ENCODE peak calls at places on chromosomes 6 and 20, in ten cellular contexts. One of them, this sample, is unnamed.
A peak's percentile ranks its signal among the peaks of the same experiment; 100 is the strongest.

GRCh38 chr20:21628800-21629199 is 76.7 kb upstream of the PAX1 start:
- DNase-seq in GM23248: no peak
- DNase-seq in mammary epithelial cell: no peak
- DNase-seq in astrocyte: no peak
- DNase-seq in keratinocyte: no peak
- DNase-seq in PC-9: no peak
- DNase-seq in hepatocyte: no peak
- DNase-seq in HepG2: no peak
- DNase-seq in PC-3: no peak
- DNase-seq in GM12878: no peak
- DNase-seq in this sample: no peak

GRCh38 chr6:44116643-44117382 is 10.4 kb downstream of the MRPL14 start:
- DNase-seq in GM23248: peak; percentile 94
- DNase-seq in keratinocyte: no peak
- DNase-seq in PC-3: peak; percentile 86
- DNase-seq in PC-9: peak; percentile 48
- DNase-seq in astrocyte: peak; percentile 94
- DNase-seq in HepG2: no peak
- DNase-seq in mammary epithelial cell: peak; percentile 74
- DNase-seq in hepatocyte: peak; percentile 32
- DNase-seq in GM12878: no peak
- DNase-seq in this sample: no peak

GRCh38 chr6:69868252-69868804 is 2.0 kb downstream of the COL19A1 start:
- DNase-seq in PC-9: no peak
- DNase-seq in HepG2: no peak
- DNase-seq in keratinocyte: no peak
- DNase-seq in mammary epithelial cell: no peak
- DNase-seq in GM23248: no peak
- DNase-seq in PC-3: no peak
- DNase-seq in GM12878: no peak
- DNase-seq in astrocyte: no peak
- DNase-seq in hepatocyte: no peak
- DNase-seq in this sample: no peak

GRCh38 chr20:20731945-20732296 is 19.5 kb upstream of the RALGAPA2 start:
- DNase-seq in keratinocyte: no peak
- DNase-seq in hepatocyte: no peak
- DNase-seq in astrocyte: peak; percentile 37
- DNase-seq in PC-3: no peak
- DNase-seq in GM12878: no peak
- DNase-seq in HepG2: no peak
- DNase-seq in GM23248: peak; percentile 4
- DNase-seq in mammary epithelial cell: peak; percentile 70
- DNase-seq in PC-9: no peak
- DNase-seq in this sample: no peak

GRCh38 chr6:40789143-40789764 is 202.1 kb upstream of the LRFN2 start:
- DNase-seq in PC-9: no peak
- DNase-seq in mammary epithelial cell: no peak
- DNase-seq in GM23248: no peak
- DNase-seq in GM12878: no peak
- DNase-seq in PC-3: no peak
- DNase-seq in keratinocyte: no peak
- DNase-seq in HepG2: no peak
- DNase-seq in astrocyte: no peak
- DNase-seq in hepatocyte: no peak
- DNase-seq in this sample: no peak

GRCh38 chr6:80594461-80594860 is 488.0 kb downstream of the BCKDHB start:
- DNase-seq in GM12878: no peak
- DNase-seq in astrocyte: no peak
- DNase-seq in hepatocyte: no peak
- DNase-seq in HepG2: no peak
- DNase-seq in PC-3: no peak
- DNase-seq in PC-9: no peak
- DNase-seq in GM23248: peak; percentile 5
- DNase-seq in mammary epithelial cell: peak; percentile 23
- DNase-seq in keratinocyte: no peak
- DNase-seq in this sample: no peak

GRCh38 chr20:61938839-61939690 is 126.6 kb downstream of the TAF4 start:
- DNase-seq in keratinocyte: no peak
- DNase-seq in PC-9: no peak
- DNase-seq in GM23248: no peak
- DNase-seq in astrocyte: no peak
- DNase-seq in hepatocyte: no peak
- DNase-seq in GM12878: no peak
- DNase-seq in HepG2: no peak
- DNase-seq in mammary epithelial cell: no peak
- DNase-seq in PC-3: no peak
- DNase-seq in this sample: no peak

GRCh38 chr6:113893866-113894265 is 36.7 kb downstream of the MARCKS start:
- DNase-seq in GM12878: no peak
- DNase-seq in GM23248: no peak
- DNase-seq in hepatocyte: no peak
- DNase-seq in PC-3: no peak
- DNase-seq in HepG2: no peak
- DNase-seq in mammary epithelial cell: no peak
- DNase-seq in PC-9: no peak
- DNase-seq in astrocyte: peak; percentile 59
- DNase-seq in keratinocyte: no peak
- DNase-seq in this sample: no peak

GRCh38 chr20:48728042-48728837 is 99.6 kb downstream of the PREX1 start:
- DNase-seq in mammary epithelial cell: no peak
- DNase-seq in keratinocyte: no peak
- DNase-seq in hepatocyte: no peak
- DNase-seq in astrocyte: no peak
- DNase-seq in GM12878: no peak
- DNase-seq in GM23248: no peak
- DNase-seq in PC-9: no peak
- DNase-seq in PC-3: no peak
- DNase-seq in HepG2: no peak
- DNase-seq in this sample: no peak

GRCh38 chr6:158665332-158665731 is 15.5 kb downstream of the SYTL3 start:
- DNase-seq in GM23248: no peak
- DNase-seq in PC-9: no peak
- DNase-seq in hepatocyte: no peak
- DNase-seq in GM12878: no peak
- DNase-seq in HepG2: no peak
- DNase-seq in mammary epithelial cell: no peak
- DNase-seq in astrocyte: no peak
- DNase-seq in PC-3: no peak
- DNase-seq in keratinocyte: no peak
- DNase-seq in this sample: no peak

GRCh38 chr6:14292119-14292518 is 174.5 kb downstream of the CD83 start:
- DNase-seq in GM23248: no peak
- DNase-seq in HepG2: no peak
- DNase-seq in astrocyte: no peak
- DNase-seq in PC-3: peak; percentile 43
- DNase-seq in hepatocyte: no peak
- DNase-seq in GM12878: no peak
- DNase-seq in mammary epithelial cell: peak; percentile 22
- DNase-seq in PC-9: peak; percentile 81
- DNase-seq in keratinocyte: no peak
- DNase-seq in this sample: no peak

GRCh38 chr6:107787589-107787960 is 36.5 kb downstream of the SCML4 start:
- DNase-seq in hepatocyte: no peak
- DNase-seq in mammary epithelial cell: no peak
- DNase-seq in astrocyte: no peak
- DNase-seq in HepG2: no peak
- DNase-seq in GM23248: no peak
- DNase-seq in keratinocyte: no peak
- DNase-seq in GM12878: no peak
- DNase-seq in PC-9: no peak
- DNase-seq in PC-3: no peak
- DNase-seq in this sample: no peak

DNA sequence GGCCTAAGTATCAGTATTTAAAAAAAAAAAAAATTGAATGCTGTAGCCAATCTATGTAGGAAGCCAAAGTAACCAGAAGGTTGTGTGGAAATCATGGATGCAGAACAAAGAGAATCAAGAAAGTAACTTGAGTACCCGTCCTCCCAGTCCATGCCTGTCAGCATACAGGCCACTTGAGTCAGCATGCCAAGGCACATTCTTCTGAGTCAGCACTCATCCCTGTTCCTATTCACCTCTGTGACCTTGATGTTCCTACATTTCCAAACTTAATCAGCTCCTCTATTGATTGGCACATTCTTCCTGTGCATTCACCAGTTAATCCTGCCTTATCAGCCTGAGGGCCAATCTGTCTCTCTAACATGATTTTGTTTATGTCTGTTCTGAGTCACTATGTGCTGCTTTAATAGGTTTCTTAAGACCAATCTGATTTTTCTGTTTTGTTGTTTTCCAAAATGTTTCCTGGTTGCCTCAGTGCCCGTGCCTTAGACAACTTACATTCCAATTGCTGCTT is 165.7 kb downstream of the KCNQ5 start:
- DNase-seq in GM12878: no peak
- DNase-seq in PC-9: peak; percentile 86
- DNase-seq in hepatocyte: peak; percentile 33
- DNase-seq in mammary epithelial cell: peak; percentile 94
- DNase-seq in HepG2: no peak
- DNase-seq in astrocyte: peak; percentile 88
- DNase-seq in keratinocyte: peak; percentile 97
- DNase-seq in GM23248: peak; percentile 81
- DNase-seq in PC-3: peak; percentile 59
- DNase-seq in this sample: peak; percentile 36
- TF ChIP-seq EZH2 in GM12878: no peak
- TF ChIP-seq EZH2 in PC-9: no peak
- TF ChIP-seq EZH2 in hepatocyte: no peak
- TF ChIP-seq EZH2 in mammary epithelial cell: no peak
- TF ChIP-seq EZH2 in HepG2: no peak
- TF ChIP-seq EZH2 in astrocyte: no peak
- TF ChIP-seq EZH2 in keratinocyte: no peak
- TF ChIP-seq EZH2 in GM23248: no peak
- TF ChIP-seq EZH2 in PC-3: no peak
- TF ChIP-seq EZH2 in this sample: no peak

DNA sequence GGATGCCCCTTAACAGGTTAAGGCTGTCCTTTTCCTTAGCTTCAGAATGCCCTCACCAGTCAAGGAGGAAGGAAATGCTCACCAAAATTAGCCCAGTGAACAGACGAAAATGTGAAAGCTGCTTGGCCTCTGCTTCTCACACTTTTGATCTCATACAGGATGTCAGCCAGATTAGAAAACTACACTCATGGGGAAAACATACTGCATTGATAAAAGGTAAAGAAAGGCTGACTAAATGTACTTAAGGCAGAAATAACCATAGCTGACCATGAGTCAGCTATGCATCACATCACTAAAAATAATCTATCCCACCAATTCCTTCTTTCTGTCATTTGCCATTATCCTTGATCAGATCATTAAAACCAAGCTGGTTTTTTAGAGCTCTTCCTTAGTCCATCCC is 198.4 kb upstream of the TENT5A start:
- DNase-seq in PC-3: peak; percentile 78
- DNase-seq in mammary epithelial cell: peak; percentile 72
- DNase-seq in HepG2: no peak
- DNase-seq in GM23248: peak; percentile 66
- DNase-seq in PC-9: no peak
- DNase-seq in keratinocyte: no peak
- DNase-seq in astrocyte: peak; percentile 84
- DNase-seq in GM12878: peak; percentile 54
- DNase-seq in hepatocyte: no peak
- DNase-seq in this sample: no peak
- H3K4me2 ChIP-seq in PC-3: peak overlapping the region; percentile 48
- H3K4me2 ChIP-seq in mammary epithelial cell: peak overlapping the region; percentile 34
- H3K4me2 ChIP-seq in HepG2: no peak overlapping the region
- H3K4me2 ChIP-seq in GM23248: peak overlapping the region; percentile 60
- H3K4me2 ChIP-seq in PC-9: no peak overlapping the region
- H3K4me2 ChIP-seq in keratinocyte: peak overlapping the region; percentile 33
- H3K4me2 ChIP-seq in astrocyte: peak overlapping the region; percentile 61
- H3K4me2 ChIP-seq in GM12878: no peak overlapping the region
- H3K4me2 ChIP-seq in hepatocyte: no peak overlapping the region
- H3K4me2 ChIP-seq in this sample: no peak overlapping the region

GRCh38 chr6:71284785-71285184 is 3.8 kb upstream of the OGFRL1 start:
- DNase-seq in hepatocyte: peak; percentile 24
- DNase-seq in PC-3: no peak
- DNase-seq in GM23248: no peak
- DNase-seq in mammary epithelial cell: peak; percentile 73
- DNase-seq in PC-9: no peak
- DNase-seq in astrocyte: no peak
- DNase-seq in GM12878: no peak
- DNase-seq in keratinocyte: peak; percentile 58
- DNase-seq in HepG2: no peak
- DNase-seq in this sample: no peak
- H3K79me2 ChIP-seq in hepatocyte: peaks cover 2% of the 10 kb centered on the region
- H3K79me2 ChIP-seq in PC-3: peaks cover 7% of the 10 kb centered on the region
- H3K79me2 ChIP-seq in GM23248: peaks cover 4% of the 10 kb centered on the region
- H3K79me2 ChIP-seq in mammary epithelial cell: peaks cover 9% of the 10 kb centered on the region
- H3K79me2 ChIP-seq in PC-9: peaks cover 4% of the 10 kb centered on the region
- H3K79me2 ChIP-seq in astrocyte: peaks cover 4% of the 10 kb centered on the region
- H3K79me2 ChIP-seq in GM12878: peaks cover 1% of the 10 kb centered on the region
- H3K79me2 ChIP-seq in keratinocyte: peaks cover 4% of the 10 kb centered on the region
- H3K79me2 ChIP-seq in HepG2: no peaks in the 10 kb centered on the region
- H3K79me2 ChIP-seq in this sample: no peaks in the 10 kb centered on the region

GRCh38 chr6:98825602-98826230 is 8.7 kb upstream of the POU3F2 start:
- DNase-seq in PC-3: no peak
- DNase-seq in HepG2: no peak
- DNase-seq in GM23248: no peak
- DNase-seq in astrocyte: no peak
- DNase-seq in PC-9: no peak
- DNase-seq in GM12878: no peak
- DNase-seq in mammary epithelial cell: no peak
- DNase-seq in keratinocyte: no peak
- DNase-seq in hepatocyte: no peak
- DNase-seq in this sample: peak; percentile 32

GRCh38 chr6:98828210-98828798 is 6.1 kb upstream of the POU3F2 start:
- DNase-seq in GM23248: no peak
- DNase-seq in astrocyte: no peak
- DNase-seq in GM12878: no peak
- DNase-seq in mammary epithelial cell: no peak
- DNase-seq in PC-3: no peak
- DNase-seq in PC-9: no peak
- DNase-seq in HepG2: no peak
- DNase-seq in hepatocyte: no peak
- DNase-seq in keratinocyte: no peak
- DNase-seq in this sample: peak; percentile 30

GRCh38 chr6:98827295-98828159 is 6.8 kb upstream of the POU3F2 start:
- DNase-seq in astrocyte: no peak
- DNase-seq in keratinocyte: no peak
- DNase-seq in mammary epithelial cell: no peak
- DNase-seq in GM12878: no peak
- DNase-seq in hepatocyte: no peak
- DNase-seq in HepG2: no peak
- DNase-seq in PC-9: no peak
- DNase-seq in PC-3: no peak
- DNase-seq in GM23248: peak; percentile 38
- DNase-seq in this sample: peak; percentile 76

GRCh38 chr6:98831057-98832031 is 3.0 kb upstream of the POU3F2 start:
- DNase-seq in HepG2: no peak
- DNase-seq in hepatocyte: no peak
- DNase-seq in PC-3: no peak
- DNase-seq in GM12878: no peak
- DNase-seq in PC-9: no peak
- DNase-seq in astrocyte: no peak
- DNase-seq in GM23248: no peak
- DNase-seq in keratinocyte: no peak
- DNase-seq in mammary epithelial cell: no peak
- DNase-seq in this sample: peak; percentile 60

DNA sequence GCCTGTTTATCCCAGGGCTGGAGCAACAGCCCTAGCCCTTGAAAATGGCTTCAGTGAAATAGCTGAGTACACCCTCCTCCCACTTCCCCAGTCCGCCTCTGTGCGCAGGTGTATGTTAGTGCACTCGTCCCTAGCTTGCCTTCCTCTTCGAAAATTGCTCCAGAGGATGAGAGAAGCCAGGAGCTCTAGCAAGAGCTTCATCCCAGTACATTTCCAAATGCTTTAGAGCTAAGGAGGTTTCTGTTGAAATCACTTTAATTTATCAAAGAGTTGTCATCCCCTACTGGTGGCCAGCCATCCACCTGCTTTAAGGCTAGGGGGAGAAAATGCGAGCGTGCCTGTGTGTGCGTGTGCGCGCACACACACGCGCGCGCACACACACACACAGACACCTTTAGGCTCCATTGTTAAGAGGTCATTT is 5.4 kb upstream of the POU3F2 start:
- DNase-seq in PC-3: no peak
- DNase-seq in mammary epithelial cell: no peak
- DNase-seq in GM23248: no peak
- DNase-seq in astrocyte: no peak
- DNase-seq in PC-9: no peak
- DNase-seq in keratinocyte: no peak
- DNase-seq in HepG2: no peak
- DNase-seq in hepatocyte: no peak
- DNase-seq in GM12878: no peak
- DNase-seq in this sample: peak; percentile 62
- TF ChIP-seq EZH2 in PC-3: no peak
- TF ChIP-seq EZH2 in mammary epithelial cell: peak; percentile 71
- TF ChIP-seq EZH2 in GM23248: peak; percentile 78
- TF ChIP-seq EZH2 in astrocyte: no peak
- TF ChIP-seq EZH2 in PC-9: no peak
- TF ChIP-seq EZH2 in keratinocyte: no peak
- TF ChIP-seq EZH2 in HepG2: no peak
- TF ChIP-seq EZH2 in hepatocyte: peak; percentile 92
- TF ChIP-seq EZH2 in GM12878: no peak
- TF ChIP-seq EZH2 in this sample: no peak

This sample was measured in neural progenitor cell.